ENCODE peak calls at places on chromosomes 4 and X, in ten cellular contexts. E is left lung; C is IMR-90; P is upper lobe of left lung; X is thyroid gland; I is uterus; T is testis; K is SK-N-SH; Q is transverse colon; A is CD8-positive, alpha-beta memory T cell. Z is an unnamed sample.

GRCh38 chr4:98448923-98449322 is 187.7 kb downstream of the RAP1GDS1 start:
- DNase-seq in C (no peak), A (no peak), E (no peak), K (no peak), P (no peak), X (no peak), Q (peak; percentile 33), T (no peak), I (no peak), Z (no peak)

GRCh38 chrX:149275836-149276235 is 229.3 kb downstream of the IDS start:
- DNase-seq in I (no peak), E (no peak), Q (no peak), X (no peak), K (no peak), T (no peak), C (no peak), A (no peak), P (no peak), Z (no peak)

GRCh38 chrX:20857746-20858145 is 516.5 kb upstream of the CNKSR2 start:
- DNase-seq in T (no peak), C (no peak), X (no peak), Q (no peak), E (no peak), I (no peak), A (no peak), K (no peak), P (no peak), Z (no peak)

GRCh38 chrX:137792214-137792613 is 226.3 kb downstream of the ZIC3 start:
- DNase-seq in Q (no peak), C (no peak), A (no peak), T (no peak), E (no peak), P (no peak), K (no peak), X (no peak), I (no peak), Z (no peak)

GRCh38 chr4:74640111-74640903 is 154.0 kb downstream of the BTC start:
- DNase-seq in Q (no peak), C (peak; percentile 92), K (no peak), T (no peak), P (no peak), X (no peak), I (no peak), A (no peak), E (no peak), Z (no peak)

GRCh38 chr4:22490718-22491330 is 25.0 kb downstream of the ADGRA3 start:
- DNase-seq in P (no peak), C (no peak), E (no peak), K (no peak), Q (peak; percentile 50), T (no peak), I (no peak), X (no peak), A (no peak), Z (no peak)

GRCh38 chrX:153565996-153566580 is 32.9 kb downstream of the CCNQ start:
- DNase-seq in E (no peak), P (no peak), Q (no peak), K (no peak), T (no peak), I (no peak), X (no peak), C (no peak), A (no peak), Z (no peak)

GRCh38 chr4:153114771-153115321 is 89.4 kb upstream of the TRIM2 start:
- DNase-seq in C (peak; percentile 84), T (no peak), X (no peak), I (no peak), K (no peak), Q (no peak), P (no peak), A (no peak), E (no peak), Z (no peak)

GRCh38 chrX:16892504-16893362 is 22.6 kb upstream of the RBBP7 start:
- DNase-seq in T (peak; percentile 82), P (no peak), I (peak; percentile 54), C (peak; percentile 82), A (peak; percentile 34), E (no peak), K (peak; percentile 67), Q (peak; percentile 77), X (peak; percentile 65), Z (no peak)

GRCh38 chr4:24680746-24681145 is 96.4 kb upstream of the DHX15 start:
- DNase-seq in P (no peak), C (no peak), T (no peak), X (no peak), I (no peak), E (no peak), A (no peak), K (no peak), Q (no peak), Z (no peak)

GRCh38 chr4:36218121-36218520 is 26.2 kb downstream of the ARAP2 start:
- DNase-seq in Q (no peak), X (no peak), P (no peak), T (no peak), K (no peak), C (no peak), I (no peak), A (no peak), E (no peak), Z (no peak)

GRCh38 chr4:121764702-121765367 is at the start of gene SMIM43:
- DNase-seq in I (no peak), Q (no peak), P (peak; percentile 85), X (no peak), E (peak; percentile 79), K (peak; percentile 32), T (no peak), C (no peak), A (no peak), Z (no peak)

GRCh38 chr4:1191621-1192020 is 19.2 kb upstream of the SPON2 start:
- DNase-seq in I (no peak), K (no peak), P (peak; percentile 30), T (no peak), C (no peak), A (no peak), E (no peak), Q (peak; percentile 17), X (peak; percentile 2), Z (no peak)

GRCh38 chrX:102138064-102138463 is 4.2 kb downstream of the TCEAL6 start:
- DNase-seq in I (no peak), C (no peak), E (no peak), T (no peak), Q (no peak), P (no peak), K (no peak), A (no peak), X (no peak), Z (no peak)

GRCh38 chr4:146062325-146062715 is 113.2 kb upstream of the LSM6 start:
- DNase-seq in A (no peak), K (no peak), E (no peak), T (no peak), C (no peak), Q (no peak), I (no peak), X (no peak), P (no peak), Z (no peak)

DNA sequence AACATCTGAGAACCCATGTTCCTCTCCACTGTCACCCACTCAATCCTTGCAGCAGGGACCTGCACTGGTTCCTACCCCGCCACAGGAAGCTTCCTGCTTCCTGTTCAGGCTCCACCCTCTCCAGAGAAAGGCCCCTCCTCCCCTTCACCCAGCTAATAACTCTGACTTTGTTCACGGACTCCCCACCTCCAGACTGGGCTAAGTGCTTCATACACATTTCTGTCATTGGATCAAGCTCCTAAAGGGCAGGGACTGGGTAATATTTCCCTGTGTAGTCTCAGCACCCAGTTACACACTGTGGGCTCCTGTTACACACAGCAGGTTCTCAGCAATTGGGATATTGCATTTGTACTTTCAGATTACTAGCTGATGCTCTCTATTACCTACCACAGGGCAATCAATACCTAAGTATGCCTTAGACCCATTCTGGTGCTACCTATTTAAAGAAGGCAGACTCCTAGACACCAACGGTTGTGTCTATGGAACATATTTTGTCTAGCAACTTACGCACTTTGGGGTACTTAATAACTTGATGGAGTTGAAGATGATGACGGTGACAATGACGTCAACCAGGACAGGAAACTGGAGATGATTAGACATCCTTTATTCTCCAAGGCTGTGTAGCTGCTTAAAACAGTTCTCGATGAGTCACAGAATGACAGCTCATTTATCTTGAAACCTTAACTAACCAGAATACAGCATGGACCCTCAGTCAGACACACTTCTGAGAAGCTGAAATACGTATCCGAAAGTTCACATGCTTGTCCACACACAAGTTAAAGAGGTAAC is 58.1 kb downstream of the MAML3 start:
- DNase-seq in E (no peak), I (no peak), A (peak; percentile 8), K (peak; percentile 37), P (no peak), X (peak; percentile 22), Q (peak; percentile 27), C (peak; percentile 100), T (no peak), Z (no peak)
- H3K27ac ChIP-seq in E (peak overlapping the region; percentile 79), I (peak overlapping the region; percentile 78), A (no peak overlapping the region), K (peak overlapping the region; percentile 97), P (peak overlapping the region; percentile 84), X (peak overlapping the region; percentile 74), Q (peak overlapping the region; percentile 57), C (peak overlapping the region; percentile 76), T (peak overlapping the region; percentile 41), Z (no peak overlapping the region)

DNA sequence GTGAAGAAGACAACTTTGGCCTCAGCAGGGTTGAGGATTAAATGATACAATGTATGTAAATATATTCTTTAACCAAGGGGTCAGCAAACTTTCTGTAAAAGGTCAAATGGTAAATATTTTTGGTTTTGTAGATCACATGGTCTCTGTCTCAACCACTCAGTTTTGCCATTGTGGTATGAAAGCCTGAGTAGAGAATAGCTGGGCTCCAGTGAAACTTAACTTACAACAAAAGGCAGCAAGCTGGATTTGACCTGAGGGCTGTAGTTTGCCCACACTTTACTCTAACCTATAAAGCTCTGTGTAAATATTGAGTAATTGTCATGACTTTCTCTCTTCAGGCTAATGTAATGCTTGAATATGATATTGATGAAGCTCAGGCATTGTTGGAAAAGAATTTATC is 19.6 kb downstream of the VBP1 start:
- DNase-seq in P (no peak), X (no peak), T (no peak), K (no peak), I (no peak), Q (no peak), E (no peak), A (no peak), C (no peak), Z (no peak)
- H3K36me3 ChIP-seq in P (peaks cover 7% of the 10 kb centered on the region), X (no peaks in the 10 kb centered on the region), T (no peaks in the 10 kb centered on the region), K (peaks cover 18% of the 10 kb centered on the region), I (no peaks in the 10 kb centered on the region), Q (no peaks in the 10 kb centered on the region), E (peaks cover 29% of the 10 kb centered on the region), A (peaks cover 19% of the 10 kb centered on the region), C (peaks cover 6% of the 10 kb centered on the region), Z (peaks cover 3% of the 10 kb centered on the region)

GRCh38 chr4:8081621-8082516 is 76.7 kb downstream of the ABLIM2 start:
- DNase-seq in A (no peak), T (no peak), I (no peak), C (no peak), Q (no peak), P (no peak), X (no peak), K (no peak), E (peak; percentile 53), Z (no peak)
- H3K4me1 ChIP-seq in A (no peaks in the 10 kb centered on the region), T (no peaks in the 10 kb centered on the region), I (no peaks in the 10 kb centered on the region), C (no peaks in the 10 kb centered on the region), Q (no peaks in the 10 kb centered on the region), P (no peaks in the 10 kb centered on the region), X (no peaks in the 10 kb centered on the region), K (peaks cover 20% of the 10 kb centered on the region), E (no peaks in the 10 kb centered on the region), Z (peaks cover 5% of the 10 kb centered on the region)

DNA sequence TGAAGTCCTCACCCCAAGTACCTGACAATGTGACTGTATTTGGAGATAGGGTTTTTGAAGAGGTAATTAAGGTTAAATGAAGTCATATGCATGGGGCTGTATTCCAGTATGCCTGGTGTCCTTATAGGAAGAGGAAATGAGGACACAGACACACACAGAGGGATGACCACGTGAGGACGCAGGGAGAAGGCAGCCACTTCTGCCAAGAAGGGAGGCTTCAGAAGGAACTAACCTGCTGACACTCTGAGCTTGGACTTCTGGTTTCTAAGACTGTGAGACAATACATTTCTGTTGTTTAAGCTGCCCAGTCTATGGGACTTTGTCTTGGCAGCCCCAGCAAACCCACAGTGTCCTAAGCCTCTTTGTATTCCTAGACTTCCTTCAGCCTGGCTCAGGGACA is 3.0 kb upstream of the SLC2A9 start:
- DNase-seq in E (no peak), A (no peak), Q (no peak), X (no peak), P (no peak), T (no peak), K (no peak), I (no peak), C (no peak), Z (no peak)
- H3K27ac ChIP-seq in E (peak overlapping the region; percentile 71), A (no peak overlapping the region), Q (peak overlapping the region; percentile 25), X (no peak overlapping the region), P (peak overlapping the region; percentile 43), T (no peak overlapping the region), K (no peak overlapping the region), I (no peak overlapping the region), C (no peak overlapping the region), Z (no peak overlapping the region)

Z was measured in iPS DF 6.9.